ENCODE peak calls at places on chromosomes 4 and X, in five cellular contexts. U, G, W, V and S are unnamed samples.

GRCh38 chrX:40099046-40099968 is 1.5 kb upstream of the BCOR start:
- DNase-seq in U (peak), W (peak), V (peak), G (no peak), S (no peak)

GRCh38 chr4:5863461-5864113 is 29.3 kb downstream of the CRMP1 start:
- DNase-seq in V (no peak), U (peak), G (no peak), W (no peak), S (peak)

GRCh38 chrX:15277594-15277993 is 7.7 kb upstream of the ASB9 start:
- DNase-seq in W (no peak), U (no peak), G (peak), V (no peak), S (no peak)

GRCh38 chrX:53287493-53288138 is 6.2 kb upstream of the IQSEC2 start:
- DNase-seq in G (no peak), U (no peak), V (no peak), W (no peak), S (peak)

GRCh38 chrX:47854474-47854873 is 17.8 kb downstream of the ZNF81 start:
- DNase-seq in V (peak), U (no peak), W (peak), G (no peak), S (peak)

GRCh38 chr4:22434895-22435294 is 81.0 kb downstream of the ADGRA3 start:
- DNase-seq in V (no peak), U (no peak), G (peak), W (peak), S (peak)

GRCh38 chr4:30866907-30867306 is 146.7 kb downstream of the PCDH7 start:
- DNase-seq in G (no peak), V (no peak), U (no peak), W (no peak), S (no peak)

GRCh38 chrX:109635151-109635550 is 10.2 kb upstream of the KCNE5 start:
- DNase-seq in V (no peak), U (peak), W (peak), G (no peak), S (peak)

GRCh38 chrX:99939883-99940232 is 470.2 kb downstream of the PCDH19 start:
- DNase-seq in V (peak), U (no peak), G (no peak), W (no peak), S (no peak)

GRCh38 chr4:103754844-103755243 is 35.1 kb upstream of the TACR3 start:
- DNase-seq in V (no peak), U (no peak), G (peak), W (no peak), S (no peak)

GRCh38 chr4:55736605-55737183 is 82.9 kb upstream of the EXOC1L start:
- DNase-seq in W (no peak), G (no peak), U (no peak), V (no peak), S (peak)

GRCh38 chr4:41590591-41590990 is 52.6 kb downstream of the LIMCH1 start:
- DNase-seq in G (no peak), W (no peak), V (no peak), U (no peak), S (no peak)

GRCh38 chr4:127162741-127163140 is 470.0 kb upstream of the INTU start:
- DNase-seq in G (no peak), W (no peak), V (no peak), U (no peak), S (peak)

GRCh38 chrX:66005832-66006449 is 33.9 kb downstream of the VSIG4 start:
- DNase-seq in W (peak), U (no peak), V (no peak), G (no peak), S (no peak)

GRCh38 chrX:66255359-66255967 is 91.4 kb downstream of the HEPH start:
- DNase-seq in W (peak), U (no peak), G (no peak), V (no peak), S (no peak)

GRCh38 chrX:15723887-15724517 is 14.1 kb upstream of the CA5B start:
- DNase-seq in G (no peak), U (no peak), V (no peak), W (no peak), S (no peak)

GRCh38 chr4:86117781-86118302 is 242.0 kb downstream of the MAPK10 start:
- DNase-seq in V (no peak), W (no peak), U (no peak), G (no peak), S (peak)

GRCh38 chr4:38210396-38211114 is 250.4 kb downstream of the PTTG2 start:
- DNase-seq in W (no peak), U (no peak), G (no peak), V (no peak), S (no peak)

GRCh38 chr4:175499735-175500352 is 312.2 kb downstream of the GPM6A start:
- DNase-seq in U (no peak), V (no peak), W (no peak), G (no peak), S (no peak)

GRCh38 chr4:103422467-103423219 is 224.5 kb upstream of the CENPE start:
- DNase-seq in W (no peak), G (no peak), U (no peak), V (no peak), S (no peak)

GRCh38 chr4:130233377-130234047 is 1137.6 kb downstream of the C4orf33 start:
- DNase-seq in U (no peak), W (no peak), G (no peak), V (no peak), S (no peak)

GRCh38 chr4:16171831-16172230 is 54.4 kb downstream of the TAPT1 start:
- DNase-seq in W (no peak), U (no peak), V (no peak), G (no peak), S (no peak)

GRCh38 chr4:1489639-1489995 is 83.4 kb upstream of the NKX1-1 start:
- DNase-seq in V (no peak), W (no peak), G (no peak), U (no peak), S (no peak)
- TF ChIP-seq MAFK in V (no peak), W (no peak), G (no peak), U (no peak), S (no peak)

GRCh38 chr4:73520821-73521220 is 39.3 kb downstream of the AFM start:
- DNase-seq in V (peak), U (no peak), W (no peak), G (no peak), S (peak)
- TF ChIP-seq MAFK in V (peak), U (no peak), W (no peak), G (no peak), S (no peak)

GRCh38 chr4:24372915-24373314 is 211.4 kb downstream of the DHX15 start:
- DNase-seq in G (no peak), U (no peak), V (no peak), W (no peak), S (no peak)
- TF ChIP-seq MAFK in G (no peak), U (no peak), V (no peak), W (no peak), S (no peak)

DNA sequence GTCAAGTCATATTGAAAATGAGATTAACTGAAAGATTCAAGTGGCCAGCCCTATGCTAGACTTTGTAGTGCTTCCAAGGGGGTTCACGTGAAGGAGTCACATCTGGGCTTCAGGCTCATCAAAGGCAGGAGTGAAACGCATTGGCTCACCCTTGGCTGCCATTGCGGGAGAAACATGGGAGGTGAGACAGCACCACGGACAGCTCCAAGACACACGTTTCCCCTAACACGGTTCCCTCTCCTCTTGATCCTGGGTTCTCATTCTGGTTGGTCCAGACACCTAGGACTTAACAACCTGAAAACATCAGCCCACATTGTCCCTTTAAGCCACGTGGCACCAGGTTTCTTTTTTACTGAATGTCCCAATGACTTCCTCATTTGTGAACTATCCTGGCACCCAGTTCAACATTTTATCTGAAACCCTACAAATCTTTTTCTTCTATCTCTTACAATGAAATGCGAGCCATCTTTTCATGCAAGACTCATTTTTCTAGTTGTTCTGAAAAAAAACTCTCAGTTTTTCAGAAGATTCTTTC is 279.0 kb upstream of the VCX3A start:
- DNase-seq in U (no peak), G (no peak), W (no peak), V (peak), S (no peak)
- TF ChIP-seq MAFK in U (no peak), G (no peak), W (no peak), V (no peak), S (no peak)

GRCh38 chrX:96481831-96482230 is 202.8 kb upstream of the DIAPH2 start:
- DNase-seq in G (no peak), U (no peak), W (no peak), V (no peak), S (no peak)
- TF ChIP-seq MAFK in G (no peak), U (no peak), W (no peak), V (no peak), S (no peak)